ENCODE peak calls at places on chromosomes 5 and 9, in eight cellular contexts. One of them, this sample, is unnamed.

GRCh38 chr9:129685220-129685932 is 19.9 kb downstream of the PRRX2 start:
- DNase-seq in activated CD8-positive, alpha-beta T cell treated with anti-CD3 and anti-CD28 coated beads for 36 hours: no peak
- DNase-seq in transverse colon: no peak
- DNase-seq in heart left ventricle: no peak
- DNase-seq in retinal pigment epithelial cell: peak
- DNase-seq in sigmoid colon: no peak
- DNase-seq in Peyer's patch: no peak
- DNase-seq in omental fat pad: no peak
- DNase-seq in this sample: no peak

GRCh38 chr5:164277720-164278119 is 772.3 kb downstream of the MAT2B start:
- DNase-seq in sigmoid colon: no peak
- DNase-seq in omental fat pad: no peak
- DNase-seq in activated CD8-positive, alpha-beta T cell treated with anti-CD3 and anti-CD28 coated beads for 36 hours: no peak
- DNase-seq in retinal pigment epithelial cell: no peak
- DNase-seq in Peyer's patch: no peak
- DNase-seq in heart left ventricle: no peak
- DNase-seq in transverse colon: no peak
- DNase-seq in this sample: no peak

GRCh38 chr9:124054671-124055212 is 43.2 kb downstream of the LHX2 start:
- DNase-seq in sigmoid colon: no peak
- DNase-seq in transverse colon: no peak
- DNase-seq in Peyer's patch: no peak
- DNase-seq in retinal pigment epithelial cell: no peak
- DNase-seq in activated CD8-positive, alpha-beta T cell treated with anti-CD3 and anti-CD28 coated beads for 36 hours: peak
- DNase-seq in omental fat pad: no peak
- DNase-seq in heart left ventricle: no peak
- DNase-seq in this sample: no peak

GRCh38 chr9:114465906-114466900 is 39.1 kb downstream of the WHRN start:
- DNase-seq in heart left ventricle: no peak
- DNase-seq in activated CD8-positive, alpha-beta T cell treated with anti-CD3 and anti-CD28 coated beads for 36 hours: no peak
- DNase-seq in omental fat pad: no peak
- DNase-seq in Peyer's patch: no peak
- DNase-seq in sigmoid colon: no peak
- DNase-seq in transverse colon: no peak
- DNase-seq in retinal pigment epithelial cell: no peak
- DNase-seq in this sample: no peak

GRCh38 chr5:134171972-134172371 is 4.8 kb downstream of the SKP1 start:
- DNase-seq in transverse colon: peak
- DNase-seq in Peyer's patch: peak
- DNase-seq in omental fat pad: no peak
- DNase-seq in retinal pigment epithelial cell: no peak
- DNase-seq in heart left ventricle: no peak
- DNase-seq in activated CD8-positive, alpha-beta T cell treated with anti-CD3 and anti-CD28 coated beads for 36 hours: peak
- DNase-seq in sigmoid colon: no peak
- DNase-seq in this sample: no peak

GRCh38 chr9:3916420-3916819 is 383.4 kb downstream of the GLIS3 start:
- DNase-seq in retinal pigment epithelial cell: peak
- DNase-seq in Peyer's patch: no peak
- DNase-seq in transverse colon: no peak
- DNase-seq in omental fat pad: no peak
- DNase-seq in sigmoid colon: no peak
- DNase-seq in activated CD8-positive, alpha-beta T cell treated with anti-CD3 and anti-CD28 coated beads for 36 hours: no peak
- DNase-seq in heart left ventricle: no peak
- DNase-seq in this sample: no peak

GRCh38 chr9:121505903-121506640 is 6.4 kb upstream of the GGTA1 start:
- DNase-seq in activated CD8-positive, alpha-beta T cell treated with anti-CD3 and anti-CD28 coated beads for 36 hours: no peak
- DNase-seq in retinal pigment epithelial cell: no peak
- DNase-seq in omental fat pad: no peak
- DNase-seq in heart left ventricle: no peak
- DNase-seq in transverse colon: no peak
- DNase-seq in Peyer's patch: no peak
- DNase-seq in sigmoid colon: no peak
- DNase-seq in this sample: no peak

GRCh38 chr9:113531919-113532808 is 68.6 kb downstream of the RGS3 start:
- DNase-seq in transverse colon: no peak
- DNase-seq in retinal pigment epithelial cell: no peak
- DNase-seq in Peyer's patch: no peak
- DNase-seq in heart left ventricle: no peak
- DNase-seq in activated CD8-positive, alpha-beta T cell treated with anti-CD3 and anti-CD28 coated beads for 36 hours: no peak
- DNase-seq in omental fat pad: no peak
- DNase-seq in sigmoid colon: peak
- DNase-seq in this sample: no peak

GRCh38 chr9:115057559-115057958 is 60.4 kb downstream of the TNC start:
- DNase-seq in sigmoid colon: no peak
- DNase-seq in omental fat pad: no peak
- DNase-seq in transverse colon: no peak
- DNase-seq in activated CD8-positive, alpha-beta T cell treated with anti-CD3 and anti-CD28 coated beads for 36 hours: no peak
- DNase-seq in retinal pigment epithelial cell: no peak
- DNase-seq in heart left ventricle: no peak
- DNase-seq in Peyer's patch: no peak
- DNase-seq in this sample: no peak

GRCh38 chr5:111513175-111513520 is 813 bp upstream of the STARD4 start:
- DNase-seq in omental fat pad: no peak
- DNase-seq in Peyer's patch: no peak
- DNase-seq in transverse colon: no peak
- DNase-seq in activated CD8-positive, alpha-beta T cell treated with anti-CD3 and anti-CD28 coated beads for 36 hours: no peak
- DNase-seq in retinal pigment epithelial cell: no peak
- DNase-seq in sigmoid colon: no peak
- DNase-seq in heart left ventricle: no peak
- DNase-seq in this sample: no peak

GRCh38 chr9:94526271-94526670 is 28.6 kb upstream of the PCAT7 start:
- DNase-seq in retinal pigment epithelial cell: no peak
- DNase-seq in omental fat pad: no peak
- DNase-seq in heart left ventricle: no peak
- DNase-seq in activated CD8-positive, alpha-beta T cell treated with anti-CD3 and anti-CD28 coated beads for 36 hours: no peak
- DNase-seq in transverse colon: no peak
- DNase-seq in sigmoid colon: no peak
- DNase-seq in Peyer's patch: no peak
- DNase-seq in this sample: no peak

GRCh38 chr9:89974582-89974981 is 369.8 kb downstream of the GADD45G start:
- DNase-seq in heart left ventricle: no peak
- DNase-seq in transverse colon: no peak
- DNase-seq in sigmoid colon: no peak
- DNase-seq in activated CD8-positive, alpha-beta T cell treated with anti-CD3 and anti-CD28 coated beads for 36 hours: no peak
- DNase-seq in retinal pigment epithelial cell: no peak
- DNase-seq in Peyer's patch: no peak
- DNase-seq in omental fat pad: no peak
- DNase-seq in this sample: no peak

GRCh38 chr5:148372883-148373282 is 10.9 kb upstream of the FBXO38 start:
- DNase-seq in retinal pigment epithelial cell: no peak
- DNase-seq in transverse colon: no peak
- DNase-seq in omental fat pad: no peak
- DNase-seq in Peyer's patch: no peak
- DNase-seq in heart left ventricle: no peak
- DNase-seq in sigmoid colon: no peak
- DNase-seq in activated CD8-positive, alpha-beta T cell treated with anti-CD3 and anti-CD28 coated beads for 36 hours: no peak
- DNase-seq in this sample: no peak

GRCh38 chr9:129962889-129963703 is 79.9 kb downstream of the FNBP1 start:
- DNase-seq in Peyer's patch: no peak
- DNase-seq in transverse colon: peak
- DNase-seq in sigmoid colon: peak
- DNase-seq in retinal pigment epithelial cell: no peak
- DNase-seq in omental fat pad: no peak
- DNase-seq in activated CD8-positive, alpha-beta T cell treated with anti-CD3 and anti-CD28 coated beads for 36 hours: peak
- DNase-seq in heart left ventricle: peak
- DNase-seq in this sample: no peak

DNA sequence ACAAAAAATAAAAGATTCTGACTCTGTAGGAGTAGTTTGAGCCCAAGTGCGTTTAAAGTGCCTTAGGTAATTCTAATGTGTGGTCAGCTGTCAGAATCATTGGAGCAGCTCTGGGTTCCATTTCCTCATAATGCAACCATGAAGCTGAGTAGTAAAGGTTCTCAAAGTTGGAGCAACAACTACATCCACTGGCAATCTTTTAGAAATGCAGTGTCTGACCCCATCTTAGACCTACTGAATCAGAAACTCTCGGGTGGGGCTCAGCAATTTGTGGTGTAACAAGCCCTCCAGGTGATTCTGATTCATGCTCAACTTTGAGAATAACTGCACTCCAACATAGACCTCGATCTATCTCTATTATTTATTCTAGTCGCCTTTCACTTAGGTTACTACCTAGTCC is 7.6 kb upstream of the ALDH1A1 start:
- DNase-seq in activated CD8-positive, alpha-beta T cell treated with anti-CD3 and anti-CD28 coated beads for 36 hours: no peak
- DNase-seq in Peyer's patch: no peak
- DNase-seq in omental fat pad: no peak
- DNase-seq in heart left ventricle: no peak
- DNase-seq in transverse colon: no peak
- DNase-seq in retinal pigment epithelial cell: no peak
- DNase-seq in sigmoid colon: no peak
- DNase-seq in this sample: no peak
- TF ChIP-seq CTCF in activated CD8-positive, alpha-beta T cell treated with anti-CD3 and anti-CD28 coated beads for 36 hours: no peak
- TF ChIP-seq CTCF in Peyer's patch: no peak
- TF ChIP-seq CTCF in omental fat pad: no peak
- TF ChIP-seq CTCF in heart left ventricle: no peak
- TF ChIP-seq CTCF in transverse colon: no peak
- TF ChIP-seq CTCF in retinal pigment epithelial cell: no peak
- TF ChIP-seq CTCF in sigmoid colon: no peak
- TF ChIP-seq CTCF in this sample: no peak

GRCh38 chr9:77866882-77867281 is 164.7 kb downstream of the GNAQ start:
- DNase-seq in Peyer's patch: no peak
- DNase-seq in omental fat pad: no peak
- DNase-seq in retinal pigment epithelial cell: no peak
- DNase-seq in activated CD8-positive, alpha-beta T cell treated with anti-CD3 and anti-CD28 coated beads for 36 hours: no peak
- DNase-seq in heart left ventricle: no peak
- DNase-seq in sigmoid colon: no peak
- DNase-seq in transverse colon: no peak
- DNase-seq in this sample: no peak

GRCh38 chr9:77865385-77865784 is 166.2 kb downstream of the GNAQ start:
- DNase-seq in activated CD8-positive, alpha-beta T cell treated with anti-CD3 and anti-CD28 coated beads for 36 hours: no peak
- DNase-seq in sigmoid colon: no peak
- DNase-seq in transverse colon: peak
- DNase-seq in omental fat pad: no peak
- DNase-seq in retinal pigment epithelial cell: no peak
- DNase-seq in heart left ventricle: no peak
- DNase-seq in Peyer's patch: peak
- DNase-seq in this sample: no peak

GRCh38 chr9:77864096-77864889 is 167.3 kb downstream of the GNAQ start:
- DNase-seq in heart left ventricle: no peak
- DNase-seq in retinal pigment epithelial cell: no peak
- DNase-seq in activated CD8-positive, alpha-beta T cell treated with anti-CD3 and anti-CD28 coated beads for 36 hours: no peak
- DNase-seq in transverse colon: no peak
- DNase-seq in Peyer's patch: no peak
- DNase-seq in sigmoid colon: no peak
- DNase-seq in omental fat pad: no peak
- DNase-seq in this sample: no peak
- TF ChIP-seq CTCF in heart left ventricle: no peak
- TF ChIP-seq CTCF in retinal pigment epithelial cell: no peak
- TF ChIP-seq CTCF in activated CD8-positive, alpha-beta T cell treated with anti-CD3 and anti-CD28 coated beads for 36 hours: no peak
- TF ChIP-seq CTCF in transverse colon: no peak
- TF ChIP-seq CTCF in Peyer's patch: no peak
- TF ChIP-seq CTCF in sigmoid colon: no peak
- TF ChIP-seq CTCF in omental fat pad: no peak
- TF ChIP-seq CTCF in this sample: no peak

DNA sequence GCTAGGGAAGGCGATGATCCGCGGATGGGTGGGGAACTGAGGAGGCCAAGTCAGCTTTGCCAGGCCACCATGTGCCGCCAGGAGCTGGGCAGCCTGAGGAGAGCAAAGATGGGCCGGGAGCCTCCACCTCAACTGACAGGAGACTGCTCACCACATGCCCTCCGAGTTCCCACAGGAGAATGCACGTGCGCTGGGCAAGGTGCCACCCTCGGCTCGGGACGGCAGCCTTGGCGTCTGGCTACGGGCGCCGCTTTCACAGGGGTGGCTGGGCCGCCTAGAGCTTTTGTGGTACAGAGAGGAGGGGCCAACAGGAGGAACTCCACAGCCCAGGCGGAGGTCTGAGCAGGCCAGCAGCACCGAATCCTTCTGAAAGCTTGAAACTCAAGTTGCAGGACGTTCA is 5.3 kb upstream of the TBC1D9B start:
- DNase-seq in retinal pigment epithelial cell: no peak
- DNase-seq in transverse colon: no peak
- DNase-seq in heart left ventricle: no peak
- DNase-seq in omental fat pad: no peak
- DNase-seq in sigmoid colon: no peak
- DNase-seq in Peyer's patch: no peak
- DNase-seq in activated CD8-positive, alpha-beta T cell treated with anti-CD3 and anti-CD28 coated beads for 36 hours: no peak
- DNase-seq in this sample: no peak
- TF ChIP-seq CTCF in retinal pigment epithelial cell: no peak
- TF ChIP-seq CTCF in transverse colon: no peak
- TF ChIP-seq CTCF in heart left ventricle: no peak
- TF ChIP-seq CTCF in omental fat pad: no peak
- TF ChIP-seq CTCF in sigmoid colon: no peak
- TF ChIP-seq CTCF in Peyer's patch: no peak
- TF ChIP-seq CTCF in activated CD8-positive, alpha-beta T cell treated with anti-CD3 and anti-CD28 coated beads for 36 hours: no peak
- TF ChIP-seq CTCF in this sample: no peak

DNA sequence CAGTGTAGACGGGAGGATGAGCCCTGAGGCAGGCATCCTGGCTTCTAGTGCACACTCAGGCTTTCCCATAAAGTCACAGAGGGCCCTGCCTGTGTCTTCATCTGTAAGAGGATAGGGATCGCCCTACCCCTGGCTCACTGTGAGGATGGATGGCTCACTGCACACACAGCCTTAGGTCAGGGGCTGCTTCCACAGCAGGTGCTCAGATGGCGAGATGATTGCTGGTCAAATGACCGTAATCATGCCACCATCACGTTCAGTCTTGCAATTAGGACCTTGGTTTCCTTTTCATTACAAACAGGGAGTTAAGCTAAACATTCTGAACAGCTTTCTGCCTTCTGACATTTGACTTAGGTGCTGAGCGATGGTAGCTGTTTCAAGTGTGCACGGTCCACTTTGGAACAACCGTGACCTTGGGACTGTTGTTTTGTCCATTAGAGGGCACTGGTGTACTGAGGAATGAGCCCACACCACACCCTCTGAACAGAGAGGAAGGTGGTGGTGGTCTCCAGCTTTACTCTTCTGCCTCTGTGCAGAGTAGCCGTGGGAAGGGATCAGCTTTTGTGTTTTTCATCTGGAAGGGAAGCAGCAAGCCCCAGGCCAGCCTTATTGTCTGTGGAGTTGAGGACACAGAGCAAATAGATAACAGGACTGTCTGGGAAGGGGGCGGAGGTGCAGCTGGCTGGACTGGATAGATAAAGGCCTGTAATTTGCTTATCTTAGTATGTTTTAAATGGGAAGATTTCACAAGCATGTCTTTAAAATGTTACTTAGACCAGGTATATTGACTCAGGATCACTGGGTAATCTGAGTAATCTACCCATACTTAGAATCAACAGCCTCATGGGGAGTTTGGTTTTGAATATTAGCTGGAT is 183.1 kb downstream of the TRIO start:
- DNase-seq in sigmoid colon: no peak
- DNase-seq in activated CD8-positive, alpha-beta T cell treated with anti-CD3 and anti-CD28 coated beads for 36 hours: no peak
- DNase-seq in heart left ventricle: no peak
- DNase-seq in transverse colon: no peak
- DNase-seq in omental fat pad: no peak
- DNase-seq in Peyer's patch: no peak
- DNase-seq in retinal pigment epithelial cell: no peak
- DNase-seq in this sample: no peak
- TF ChIP-seq CTCF in sigmoid colon: no peak
- TF ChIP-seq CTCF in activated CD8-positive, alpha-beta T cell treated with anti-CD3 and anti-CD28 coated beads for 36 hours: no peak
- TF ChIP-seq CTCF in heart left ventricle: peak
- TF ChIP-seq CTCF in transverse colon: no peak
- TF ChIP-seq CTCF in omental fat pad: no peak
- TF ChIP-seq CTCF in Peyer's patch: no peak
- TF ChIP-seq CTCF in retinal pigment epithelial cell: peak
- TF ChIP-seq CTCF in this sample: no peak

This sample was measured in activated B cell treated with CpG ODN at 0.5 μM for 24 hours.